ENCODE peak calls at places on chromosome 22, in five cellular contexts. A is H9, M is trophoblast cell, C is mesenchymal stem cell, E is H1. V is an unnamed sample.

GRCh38 chr22:19287076-19287724 is 4.3 kb downstream of the CLTCL1 start:
- DNase-seq in M (no peak), C (no peak), A (peak; percentile 44), E (no peak), V (no peak)

GRCh38 chr22:20664594-20664959 is 109.3 kb upstream of the SERPIND1 start:
- DNase-seq in M (no peak), E (no peak), C (no peak), A (no peak), V (no peak)

GRCh38 chr22:44330188-44330726 is 17.5 kb upstream of the SHISAL1 start:
- DNase-seq in A (no peak), E (no peak), C (no peak), M (no peak), V (no peak)

GRCh38 chr22:22111267-22111751 is 128.7 kb upstream of the TOP3B start:
- DNase-seq in E (no peak), C (peak; percentile 41), A (no peak), M (no peak), V (no peak)

GRCh38 chr22:26066534-26066933 is 102.7 kb upstream of the SEZ6L start:
- DNase-seq in A (peak; percentile 66), E (peak; percentile 49), M (no peak), C (no peak), V (peak; percentile 88)

GRCh38 chr22:19855504-19856409 is 1.1 kb upstream of the GNB1L start:
- DNase-seq in C (peak; percentile 46), M (no peak), A (peak; percentile 58), E (no peak), V (no peak)

GRCh38 chr22:26975381-26975780 is 318.0 kb downstream of the MIAT start:
- DNase-seq in A (no peak), M (no peak), C (peak; percentile 81), E (no peak), V (no peak)

GRCh38 chr22:40043086-40043485 is 48.3 kb downstream of the FAM83F start:
- DNase-seq in M (no peak), E (no peak), C (no peak), A (no peak), V (no peak)

GRCh38 chr22:42991010-42991651 is 23.8 kb downstream of the PACSIN2 start:
- DNase-seq in E (no peak), A (no peak), M (peak; percentile 88), C (peak; percentile 87), V (no peak)

GRCh38 chr22:44351685-44352377 is 39.1 kb upstream of the SHISAL1 start:
- DNase-seq in M (peak; percentile 95), E (no peak), C (peak; percentile 89), A (peak; percentile 69), V (no peak)

GRCh38 chr22:25736378-25737011 is 5.5 kb upstream of the MYO18B start:
- DNase-seq in C (no peak), A (no peak), M (no peak), E (no peak), V (no peak)

GRCh38 chr22:23220485-23221350 is 40.4 kb downstream of the BCR start:
- DNase-seq in E (no peak), A (no peak), M (peak; percentile 79), C (no peak), V (no peak)

GRCh38 chr22:43094085-43094484 is 4.9 kb upstream of the TTLL1 start:
- DNase-seq in M (peak; percentile 94), A (peak; percentile 57), C (no peak), E (no peak), V (no peak)

GRCh38 chr22:28424427-28425080 is 255.1 kb downstream of the TTC28 start:
- DNase-seq in E (no peak), M (peak; percentile 78), C (peak; percentile 87), A (no peak), V (no peak)

DNA sequence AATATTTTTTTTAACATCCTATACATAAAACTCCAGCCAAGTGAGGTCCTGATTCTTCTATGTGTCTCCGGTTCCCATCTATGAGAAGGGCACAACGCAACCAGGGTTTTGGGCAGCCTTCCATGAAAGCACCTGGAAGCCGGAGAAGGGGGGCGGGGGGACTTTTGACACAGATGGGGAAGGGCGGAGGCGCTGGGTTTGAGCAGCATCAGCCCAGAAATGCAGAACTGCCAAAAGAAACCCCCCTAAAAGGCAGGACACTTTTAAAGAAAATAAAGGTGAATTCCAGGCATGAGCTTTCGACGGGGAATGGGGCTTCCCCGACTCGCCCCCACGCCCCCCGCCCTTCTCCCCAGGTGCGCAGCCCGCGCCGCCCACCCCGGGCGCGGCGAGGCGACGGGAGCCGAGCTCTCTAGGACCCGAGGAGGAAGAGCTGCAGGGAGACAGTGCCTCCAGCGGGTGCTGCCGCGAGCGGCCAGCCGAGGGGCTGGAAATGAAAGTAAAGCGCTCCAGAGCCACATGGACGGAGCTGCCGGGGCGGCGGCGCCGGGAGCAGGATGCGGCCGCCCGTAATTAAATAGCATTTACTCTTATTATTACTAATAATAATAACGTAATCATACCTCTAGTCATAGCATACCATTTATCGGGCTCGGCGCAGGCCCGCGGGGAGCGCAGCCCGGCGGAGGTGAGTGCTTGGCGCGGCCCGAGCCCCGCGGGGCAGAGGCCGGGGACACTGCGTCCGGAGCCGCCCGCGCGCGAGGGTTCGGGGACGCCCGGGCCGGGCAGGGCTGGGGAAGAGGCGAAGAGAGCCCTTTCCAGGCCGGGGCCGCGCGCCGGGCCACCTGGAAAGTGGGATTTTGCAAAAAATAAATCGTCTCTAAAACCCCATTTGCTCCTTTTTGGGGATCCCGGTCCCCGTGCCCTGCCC is at the start of gene ZC3H7B:
- DNase-seq in C (peak; percentile 88), A (peak; percentile 82), M (peak; percentile 80), E (peak; percentile 82), V (peak; percentile 65)
- H2BK120ac ChIP-seq in C (peak within 1 kb of the TSS; percentile 86), A (no peak within 1 kb of the TSS), M (peak within 1 kb of the TSS; percentile 92), E (no peak within 1 kb of the TSS), V (no peak within 1 kb of the TSS)

DNA sequence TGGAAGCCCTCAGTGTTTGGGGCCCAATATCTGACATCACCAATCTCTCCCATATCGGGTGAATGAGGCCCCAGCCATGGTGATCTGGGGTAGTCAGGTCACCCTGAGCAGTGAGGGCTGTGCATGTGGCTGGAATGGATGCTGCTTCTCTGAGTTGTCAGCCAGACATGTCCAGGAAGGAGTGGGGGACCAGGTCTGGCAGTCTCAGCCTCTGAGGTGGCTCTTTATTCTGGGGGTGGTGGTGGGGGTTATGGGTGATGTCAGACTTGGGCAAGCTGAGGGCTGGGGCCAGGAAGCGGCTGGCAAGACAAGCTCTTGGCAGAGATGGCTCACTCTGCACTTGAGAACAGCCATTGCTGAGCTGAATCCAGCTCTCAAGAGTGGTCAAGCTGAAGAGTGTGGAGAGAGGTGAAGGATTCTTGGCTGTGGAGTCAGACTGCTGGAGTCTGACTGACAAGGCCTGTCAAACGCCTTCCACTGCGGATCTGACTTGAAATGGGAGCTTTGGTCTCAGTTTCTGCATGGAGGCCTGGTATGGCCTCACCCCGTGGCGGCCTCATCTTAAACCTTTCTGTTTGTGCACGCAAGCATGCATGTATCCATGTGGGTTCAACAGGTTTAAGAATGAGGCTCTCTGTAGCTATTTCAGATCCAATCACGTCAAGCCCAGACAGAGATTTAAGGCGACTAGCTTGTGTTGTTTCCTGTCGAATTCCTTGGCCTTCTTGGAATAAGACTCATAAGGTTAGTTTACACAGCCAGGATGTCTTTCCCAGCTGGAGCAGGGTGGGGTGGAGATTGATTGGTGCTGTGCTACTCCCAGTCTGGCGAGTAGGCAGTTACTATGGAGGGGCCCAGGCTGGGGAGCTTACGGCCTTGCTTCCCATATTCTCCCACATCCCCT is 83.9 kb upstream of the TIMP3 start:
- DNase-seq in E (no peak), M (peak; percentile 95), C (peak; percentile 68), A (no peak), V (no peak)
- H4K8ac ChIP-seq in E (no peak overlapping the region), M (no peak overlapping the region), C (peak overlapping the region; percentile 30), A (no peak overlapping the region), V (no peak overlapping the region)

GRCh38 chr22:49261616-49262015 is 566.1 kb downstream of the BRD1 start:
- DNase-seq in A (no peak), E (no peak), C (no peak), M (no peak), V (no peak)

GRCh38 chr22:49260681-49261580 is 566.7 kb downstream of the BRD1 start:
- DNase-seq in M (no peak), C (no peak), E (no peak), A (no peak), V (no peak)

GRCh38 chr22:49263101-49263500 is 564.6 kb downstream of the BRD1 start:
- DNase-seq in E (no peak), M (no peak), C (no peak), A (no peak), V (no peak)

GRCh38 chr22:49259870-49260615 is 567.6 kb downstream of the BRD1 start:
- DNase-seq in A (no peak), E (no peak), C (no peak), M (no peak), V (no peak)

DNA sequence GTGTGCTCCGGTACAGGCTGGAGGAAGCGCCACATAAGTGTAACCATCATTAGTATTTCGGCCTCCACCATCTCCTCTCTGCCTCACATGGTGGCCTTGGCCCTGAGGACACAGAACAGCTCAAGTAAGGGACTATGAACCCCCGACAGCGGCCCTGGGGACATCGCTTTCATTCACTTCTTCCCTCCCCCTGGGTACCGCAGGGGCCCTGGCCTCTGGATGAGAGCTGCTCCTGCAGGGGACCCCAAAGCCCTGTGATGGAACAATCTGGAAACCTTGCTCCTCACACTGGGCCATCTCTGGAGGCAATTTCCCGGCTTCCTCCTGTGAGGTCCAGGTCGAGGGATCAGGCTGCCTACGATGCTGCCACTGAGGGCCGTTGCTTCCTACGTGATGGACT is 565.5 kb downstream of the BRD1 start:
- DNase-seq in C (no peak), A (no peak), M (no peak), E (no peak), V (no peak)
- H2BK12ac ChIP-seq in C (no peak overlapping the region), A (no peak overlapping the region), M (no peak overlapping the region), E (peak overlapping the region; percentile 50), V (no peak overlapping the region)

GRCh38 chr22:30569674-30570202 is 4.7 kb downstream of the GAL3ST1 start:
- DNase-seq in M (no peak), C (no peak), A (no peak), E (no peak), V (no peak)
- H2BK120ac ChIP-seq in M (no peak overlapping the region), C (no peak overlapping the region), A (no peak overlapping the region), E (no peak overlapping the region), V (no peak overlapping the region)

GRCh38 chr22:36506637-36507517 is at the start of gene FOXRED2:
- DNase-seq in A (peak; percentile 89), C (peak; percentile 77), M (peak; percentile 84), E (peak; percentile 94), V (peak; percentile 74)
- H4K8ac ChIP-seq in A (no peak within 1 kb of the TSS), C (peak within 1 kb of the TSS; percentile 99), M (peak within 1 kb of the TSS; percentile 85), E (peak within 1 kb of the TSS; percentile 69), V (peak within 1 kb of the TSS; percentile 72)

GRCh38 chr22:46317646-46318045 is 17.9 kb upstream of the TRMU start:
- DNase-seq in A (no peak), C (no peak), E (no peak), M (no peak), V (no peak)

GRCh38 chr22:46319319-46319718 is 16.2 kb upstream of the TRMU start:
- DNase-seq in C (no peak), E (no peak), A (no peak), M (no peak), V (no peak)

GRCh38 chr22:46312056-46312455 is 15.4 kb downstream of the GTSE1 start:
- DNase-seq in C (no peak), E (no peak), M (no peak), A (no peak), V (no peak)

GRCh38 chr22:46318576-46318975 is 16.9 kb upstream of the TRMU start:
- DNase-seq in E (no peak), C (no peak), A (no peak), M (no peak), V (no peak)

GRCh38 chr22:46315976-46316375 is 19.3 kb downstream of the GTSE1 start:
- DNase-seq in E (no peak), M (no peak), C (no peak), A (no peak), V (no peak)
- H2BK12ac ChIP-seq in E (no peak overlapping the region), M (no peak overlapping the region), C (no peak overlapping the region), A (no peak overlapping the region), V (no peak overlapping the region)

GRCh38 chr22:30277547-30278344 is 11.1 kb upstream of the OSM start:
- DNase-seq in C (peak; percentile 65), M (no peak), A (no peak), E (no peak), V (no peak)
- H2BK120ac ChIP-seq in C (no peak overlapping the region), M (no peak overlapping the region), A (no peak overlapping the region), E (no peak overlapping the region), V (no peak overlapping the region)

V was measured in neuronal stem cell.